ENCODE peak calls at places on chromosomes 6 and 20, in eight cellular contexts. G, X, B, U, Q, D, N and M are unnamed samples.

GRCh38 chr20:2093883-2094282 is 7.7 kb upstream of the STK35 start:
- DNase-seq in B (no peak), N (no peak), D (no peak), Q (no peak), U (no peak), G (no peak), X (no peak), M (peak; percentile 11)

GRCh38 chr6:11918739-11919605 is 93.1 kb upstream of the HIVEP1 start:
- DNase-seq in B (no peak), D (no peak), G (no peak), Q (no peak), U (no peak), N (no peak), X (no peak), M (no peak)

GRCh38 chr6:169966312-169967181 is 215.1 kb downstream of the ERMARD start:
- DNase-seq in Q (no peak), N (no peak), B (no peak), D (no peak), U (no peak), G (no peak), X (no peak), M (no peak)

GRCh38 chr6:149317656-149318571 is at the start of gene TAB2:
- DNase-seq in X (peak; percentile 46), U (peak; percentile 75), D (peak; percentile 42), N (peak; percentile 53), Q (peak; percentile 62), B (peak; percentile 59), G (peak; percentile 65), M (peak; percentile 50)

GRCh38 chr6:43702522-43703440 is 15.2 kb upstream of the MRPS18A start:
- DNase-seq in N (peak; percentile 76), B (peak; percentile 82), D (peak; percentile 94), G (peak; percentile 74), U (peak; percentile 96), X (peak; percentile 96), Q (no peak), M (peak; percentile 99)

GRCh38 chr20:20211988-20212518 is 155.9 kb upstream of the INSM1 start:
- DNase-seq in X (no peak), B (no peak), N (no peak), D (no peak), U (no peak), G (no peak), Q (no peak), M (no peak)

GRCh38 chr6:27545271-27546046 is 72.6 kb upstream of the ZNF184 start:
- DNase-seq in B (peak; percentile 87), U (peak; percentile 45), Q (no peak), N (no peak), X (no peak), D (no peak), G (no peak), M (no peak)

GRCh38 chr6:158497620-158498019 is 62.3 kb upstream of the TMEM181 start:
- DNase-seq in N (no peak), G (no peak), B (no peak), Q (no peak), U (no peak), X (no peak), D (no peak), M (no peak)

GRCh38 chr6:157877149-157877548 is 54.1 kb downstream of the SNX9 start:
- DNase-seq in N (no peak), G (no peak), X (no peak), D (no peak), Q (no peak), U (no peak), B (no peak), M (no peak)

GRCh38 chr6:18561006-18561750 is 174.0 kb downstream of the RNF144B start:
- DNase-seq in X (no peak), N (no peak), G (no peak), Q (no peak), D (no peak), B (peak; percentile 65), U (no peak), M (no peak)

GRCh38 chr20:16518068-16518783 is 55.0 kb downstream of the KIF16B start:
- DNase-seq in N (no peak), X (peak; percentile 41), B (peak; percentile 48), G (no peak), U (peak; percentile 57), D (no peak), Q (no peak), M (peak; percentile 13)

GRCh38 chr6:81625216-81625615 is 127.3 kb downstream of the TENT5A start:
- DNase-seq in B (no peak), Q (no peak), N (no peak), U (no peak), X (no peak), D (no peak), G (no peak), M (no peak)

GRCh38 chr20:48807586-48808381 is 20.0 kb downstream of the PREX1 start:
- DNase-seq in G (no peak), X (no peak), U (no peak), Q (no peak), B (no peak), N (no peak), D (peak; percentile 55), M (no peak)

GRCh38 chr6:46002264-46002663 is 13.4 kb downstream of the CLIC5 start:
- DNase-seq in G (no peak), N (no peak), Q (no peak), D (no peak), X (no peak), B (no peak), U (no peak), M (no peak)

GRCh38 chr6:31575335-31575901 is at the start of gene TNF:
- DNase-seq in Q (peak; percentile 66), B (peak; percentile 44), U (no peak), N (no peak), X (no peak), G (peak; percentile 56), D (peak; percentile 37), M (no peak)

GRCh38 chr6:2956930-2957329 is 14.4 kb downstream of the SERPINB6 start:
- DNase-seq in N (no peak), U (no peak), X (no peak), D (no peak), Q (no peak), G (no peak), B (no peak), M (no peak)

GRCh38 chr6:2958802-2959201 is 12.6 kb downstream of the SERPINB6 start:
- DNase-seq in D (no peak), N (no peak), G (no peak), Q (no peak), X (no peak), B (no peak), U (no peak), M (no peak)

GRCh38 chr6:2957696-2958330 is 13.6 kb downstream of the SERPINB6 start:
- DNase-seq in U (no peak), B (no peak), Q (no peak), D (peak; percentile 71), X (no peak), G (no peak), N (no peak), M (no peak)

GRCh38 chr6:2959909-2960719 is 11.3 kb downstream of the SERPINB6 start:
- DNase-seq in B (no peak), X (no peak), D (no peak), N (no peak), U (no peak), Q (no peak), G (no peak), M (no peak)

GRCh38 chr6:2958331-2958711 is 13.0 kb downstream of the SERPINB6 start:
- DNase-seq in B (no peak), N (no peak), D (peak; percentile 54), G (no peak), Q (no peak), X (peak; percentile 51), U (no peak), M (no peak)
- H3K4me3 ChIP-seq in B (no peak overlapping the region), N (no peak overlapping the region), D (no peak overlapping the region), G (no peak overlapping the region), Q (no peak overlapping the region), X (no peak overlapping the region), U (no peak overlapping the region), M (no peak overlapping the region)

GRCh38 chr6:87176493-87176892 is 21.1 kb downstream of the ZNF292 start:
- DNase-seq in B (no peak), Q (no peak), G (no peak), U (no peak), X (no peak), D (no peak), N (no peak), M (no peak)

GRCh38 chr6:87174078-87174579 is 18.8 kb downstream of the ZNF292 start:
- DNase-seq in N (no peak), U (no peak), X (no peak), Q (no peak), B (no peak), G (no peak), D (peak; percentile 31), M (no peak)

GRCh38 chr6:87172292-87172691 is 16.9 kb downstream of the ZNF292 start:
- DNase-seq in D (no peak), Q (no peak), X (no peak), U (no peak), B (no peak), G (no peak), N (no peak), M (no peak)
- H3K4me1 ChIP-seq in D (peaks cover 66% of the 10 kb centered on the region), Q (peaks cover 32% of the 10 kb centered on the region), X (peaks cover 38% of the 10 kb centered on the region), U (peaks cover 8% of the 10 kb centered on the region), B (peaks cover 8% of the 10 kb centered on the region), G (peaks cover 9% of the 10 kb centered on the region), N (peaks cover 15% of the 10 kb centered on the region), M (peaks cover 7% of the 10 kb centered on the region)

GRCh38 chr6:150638286-150638685 is 38.6 kb downstream of the PLEKHG1 start:
- DNase-seq in N (no peak), B (no peak), U (no peak), G (no peak), Q (no peak), X (no peak), D (no peak), M (no peak)

GRCh38 chr6:150638765-150639164 is 39.1 kb downstream of the PLEKHG1 start:
- DNase-seq in X (no peak), U (no peak), G (no peak), Q (no peak), N (no peak), D (no peak), B (no peak), M (no peak)

GRCh38 chr6:150639823-150640331 is 40.2 kb downstream of the PLEKHG1 start:
- DNase-seq in X (no peak), U (no peak), N (no peak), B (no peak), D (no peak), G (peak; percentile 66), Q (no peak), M (no peak)

GRCh38 chr6:150640556-150641206 is 41.0 kb downstream of the PLEKHG1 start:
- DNase-seq in X (no peak), Q (no peak), G (no peak), U (peak; percentile 45), B (no peak), N (no peak), D (no peak), M (no peak)

GRCh38 chr6:150641398-150642139 is 41.9 kb downstream of the PLEKHG1 start:
- DNase-seq in X (no peak), U (no peak), D (no peak), Q (no peak), N (no peak), G (no peak), B (peak; percentile 17), M (no peak)
- H3K4me3 ChIP-seq in X (no peak overlapping the region), U (no peak overlapping the region), D (peak overlapping the region; percentile 39), Q (peak overlapping the region; percentile 36), N (peak overlapping the region; percentile 15), G (peak overlapping the region; percentile 39), B (peak overlapping the region; percentile 19), M (no peak overlapping the region)

DNA sequence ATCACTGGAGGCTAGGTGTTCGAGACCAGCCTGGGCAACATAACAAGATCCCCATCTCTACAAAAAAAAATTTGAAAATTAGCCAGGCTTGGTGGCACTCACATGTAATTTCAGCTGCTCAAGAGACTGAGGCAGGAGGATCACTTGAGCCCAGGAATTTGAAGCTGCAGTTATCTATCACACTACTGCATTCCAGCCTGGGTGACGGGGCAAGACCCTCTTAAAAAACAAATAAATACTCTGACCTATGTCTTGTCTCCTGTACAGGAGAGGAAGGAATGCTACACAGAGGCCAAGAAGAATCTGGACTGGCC is 25.8 kb downstream of the COX4I2 start:
- DNase-seq in D (no peak), X (no peak), G (no peak), U (no peak), Q (no peak), B (no peak), N (no peak), M (no peak)
- H3K4me1 ChIP-seq in D (peaks cover 70% of the 10 kb centered on the region), X (peaks cover 47% of the 10 kb centered on the region), G (peaks cover 39% of the 10 kb centered on the region), U (peaks cover 6% of the 10 kb centered on the region), Q (peaks cover 46% of the 10 kb centered on the region), B (peaks cover 10% of the 10 kb centered on the region), N (no peaks in the 10 kb centered on the region), M (peaks cover 4% of the 10 kb centered on the region)